ENCODE peak calls at places on chromosomes 7 and 10, in four cellular contexts. C is HCT116, S is uterus, T is left ventricle myocardium inferior. P is an unnamed sample.

GRCh38 chr10:93384006-93384405 is 98.1 kb downstream of the MYOF start:
- DNase-seq in C (peak; percentile 93), S (no peak), T (no peak), P (peak; percentile 100)

GRCh38 chr7:93228302-93228701 is 2.0 kb upstream of the HEPACAM2 start:
- DNase-seq in C (peak; percentile 50), T (no peak), S (no peak), P (peak; percentile 42)

GRCh38 chr10:75410135-75410787 is 8.7 kb upstream of the ZNF503 start:
- DNase-seq in S (peak; percentile 32), T (peak; percentile 33), C (no peak), P (peak; percentile 54)

GRCh38 chr10:23517155-23517554 is 78.3 kb downstream of the OTUD1 start:
- DNase-seq in T (no peak), C (no peak), S (no peak), P (no peak)

GRCh38 chr10:35640951-35641429 is 1.1 kb downstream of the FZD8 start:
- DNase-seq in C (peak; percentile 31), S (peak; percentile 56), T (peak; percentile 63), P (peak; percentile 82)

GRCh38 chr7:128167791-128168666 is 73.0 kb upstream of the LEP start:
- DNase-seq in T (no peak), C (no peak), S (no peak), P (no peak)

GRCh38 chr7:65938336-65938895 is 43.6 kb downstream of the GUSB start:
- DNase-seq in C (no peak), S (no peak), T (no peak), P (no peak)

GRCh38 chr10:110820321-110820814 is 51.4 kb upstream of the PDCD4 start:
- DNase-seq in T (peak; percentile 56), S (peak; percentile 70), C (no peak), P (no peak)

GRCh38 chr7:34564091-34564490 is 93.9 kb upstream of the NPSR1 start:
- DNase-seq in C (no peak), S (no peak), T (no peak), P (no peak)

DNA sequence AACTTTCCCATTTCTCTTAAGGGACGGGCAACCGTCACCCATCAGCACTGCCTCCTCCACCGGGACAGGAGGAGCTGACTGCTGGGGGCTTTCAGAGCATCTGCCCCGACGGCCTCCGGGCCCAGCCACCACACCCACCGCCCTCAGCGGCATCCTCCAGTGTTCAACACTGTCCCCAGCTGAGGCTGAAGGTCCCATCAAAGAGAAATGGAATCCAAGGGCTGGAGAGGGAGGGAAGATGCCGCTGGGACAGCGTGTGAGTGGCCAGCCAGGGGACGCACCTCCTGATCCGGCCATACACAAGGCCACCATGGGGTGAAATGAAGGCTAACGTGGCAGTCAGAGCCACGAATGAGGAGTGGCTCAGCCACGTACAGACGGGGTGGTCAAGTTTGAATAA is 153.6 kb upstream of the PPP2R2D start:
- DNase-seq in T (no peak), C (no peak), S (no peak), P (no peak)
- H3K27me3 ChIP-seq in T (peaks cover 99% of the 10 kb centered on the region), C (no peaks in the 10 kb centered on the region), S (no peaks in the 10 kb centered on the region), P (no peaks in the 10 kb centered on the region)

DNA sequence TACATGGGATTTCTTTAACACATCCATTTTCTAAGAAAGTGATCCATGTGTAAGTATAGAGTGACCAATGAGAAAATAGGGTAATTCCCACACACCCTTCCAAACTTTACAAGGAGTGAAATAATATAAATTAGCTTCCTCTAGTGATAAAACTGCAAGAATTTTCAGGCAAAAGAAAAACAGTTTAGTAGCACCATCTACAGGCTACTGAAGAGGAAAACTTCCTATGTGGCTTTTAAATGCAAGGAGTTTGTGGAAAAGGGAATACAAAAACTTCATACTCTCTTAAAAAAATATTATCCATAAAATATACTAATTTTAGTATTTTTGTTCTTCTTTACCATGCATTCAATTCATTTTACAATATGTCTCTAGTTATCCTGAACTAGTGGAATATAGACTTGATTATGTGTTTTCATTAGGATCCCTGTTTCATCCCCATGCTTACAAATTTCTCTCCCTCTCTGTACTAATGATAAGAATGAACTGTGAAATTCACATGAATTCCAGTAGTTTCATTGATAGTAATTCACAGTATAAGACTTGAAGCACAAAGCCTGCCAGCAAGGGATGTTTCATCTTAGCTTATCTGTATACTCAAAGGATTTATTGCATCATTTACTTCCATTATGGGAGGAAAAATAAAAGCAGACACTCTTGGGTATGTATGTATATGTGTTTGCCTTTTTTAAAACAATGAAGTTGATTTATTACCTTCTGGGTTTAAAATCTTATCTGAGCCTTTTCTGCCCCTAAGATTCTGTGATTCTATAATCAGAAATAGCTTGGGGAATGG is 442.9 kb downstream of the AUTS2 start:
- DNase-seq in T (no peak), S (no peak), C (no peak), P (no peak)
- TF ChIP-seq CTCF in T (peak; percentile 69), S (peak; percentile 28), C (no peak), P (peak; percentile 66)

GRCh38 chr7:157674027-157674714 is 337.4 kb downstream of the DNAJB6 start:
- DNase-seq in C (no peak), T (no peak), S (no peak), P (no peak)

GRCh38 chr7:157674715-157675426 is 338.1 kb downstream of the DNAJB6 start:
- DNase-seq in S (no peak), T (no peak), C (no peak), P (no peak)

GRCh38 chr7:157676456-157677255 is 339.9 kb downstream of the DNAJB6 start:
- DNase-seq in C (no peak), T (no peak), S (no peak), P (no peak)

GRCh38 chr7:157675427-157675930 is 338.7 kb downstream of the DNAJB6 start:
- DNase-seq in S (no peak), C (no peak), T (no peak), P (no peak)

DNA sequence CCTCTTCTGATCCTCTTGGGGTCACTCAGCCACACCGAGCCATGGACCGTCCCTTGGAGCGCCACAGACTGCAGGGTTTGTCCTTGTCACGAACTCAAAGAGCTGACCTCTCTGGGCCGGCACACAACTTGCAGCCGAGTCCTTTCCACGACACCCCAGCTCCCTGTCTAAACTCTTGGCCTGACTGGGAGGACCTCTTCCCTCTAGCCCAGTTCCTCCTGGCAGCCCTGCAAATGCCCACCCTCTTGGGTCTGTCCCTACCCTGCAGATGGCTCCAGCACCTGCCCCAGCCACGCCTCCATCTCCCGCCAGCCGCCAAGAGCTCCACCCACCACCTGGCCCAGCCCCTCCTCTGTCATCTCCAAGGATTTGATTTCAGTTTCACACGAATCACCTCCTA is 339.2 kb downstream of the DNAJB6 start:
- DNase-seq in T (no peak), C (no peak), S (no peak), P (no peak)
- H3K27me3 ChIP-seq in T (peaks cover 95% of the 10 kb centered on the region), C (no peaks in the 10 kb centered on the region), S (peaks cover 9% of the 10 kb centered on the region), P (peaks cover 10% of the 10 kb centered on the region)

GRCh38 chr10:8874972-8875371 is 820.5 kb downstream of the GATA3 start:
- DNase-seq in T (no peak), C (no peak), S (no peak), P (peak; percentile 61)

GRCh38 chr10:8876171-8876570 is 821.7 kb downstream of the GATA3 start:
- DNase-seq in S (no peak), T (no peak), C (no peak), P (peak; percentile 26)

GRCh38 chr10:8874268-8874667 is 819.8 kb downstream of the GATA3 start:
- DNase-seq in T (no peak), C (no peak), S (no peak), P (no peak)

DNA sequence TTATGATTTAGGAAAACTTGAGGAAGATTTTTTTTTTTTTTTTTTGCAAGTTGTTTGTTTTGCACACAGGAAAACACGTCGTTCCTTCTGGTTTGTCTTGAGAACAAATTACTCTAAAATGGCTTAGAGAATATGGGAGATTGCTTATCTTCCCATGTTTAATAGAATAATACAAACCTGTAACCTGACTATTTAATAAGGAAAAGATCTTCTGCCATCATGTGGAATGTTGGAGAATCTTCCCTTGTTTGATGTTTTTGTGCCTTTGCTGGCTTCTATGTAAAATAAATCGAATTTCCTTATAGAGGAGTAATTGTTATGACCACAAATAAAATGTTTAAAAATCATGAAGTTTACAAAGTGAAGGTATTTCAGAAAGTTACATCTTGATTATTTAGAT is 818.8 kb downstream of the GATA3 start:
- DNase-seq in C (no peak), S (no peak), T (no peak), P (peak; percentile 52)
- TF ChIP-seq CTCF in C (no peak), S (no peak), T (no peak), P (peak; percentile 70)

DNA sequence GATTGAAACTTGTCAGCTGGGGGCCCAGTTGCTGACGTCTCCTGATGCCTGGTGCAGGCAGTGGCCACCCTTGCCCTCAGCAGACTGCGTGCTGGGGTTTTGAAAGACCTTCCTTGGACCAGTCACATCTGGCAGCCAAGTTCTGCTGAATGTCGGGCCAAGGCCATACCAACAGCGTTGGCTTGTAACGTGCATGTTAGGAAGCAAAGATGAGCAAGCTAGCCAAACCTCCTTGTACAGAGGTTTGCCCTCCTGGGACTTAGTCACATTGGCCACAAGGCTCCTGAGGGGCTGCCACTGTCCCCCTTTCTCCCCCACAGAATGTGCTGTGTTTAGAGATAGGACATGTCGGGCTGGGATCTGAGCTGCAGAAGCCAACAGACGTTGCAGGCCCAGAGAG is 49.0 kb downstream of the ADCY1 start:
- DNase-seq in C (no peak), S (no peak), T (no peak), P (no peak)
- H3K27me3 ChIP-seq in C (peaks cover 6% of the 10 kb centered on the region), S (no peaks in the 10 kb centered on the region), T (no peaks in the 10 kb centered on the region), P (no peaks in the 10 kb centered on the region)

P was measured in foreskin keratinocyte.